ENCODE peak calls at places on chromosomes 12 and 14, in nine cellular contexts. S is aorta; E is cardiac muscle cell; O is CD8-positive, alpha-beta memory T cell; K is esophagus squamous epithelium; A is lower lobe of right lung; G is HCT116; V is heart right ventricle; P is fibroblast of lung. R is an unnamed sample.

GRCh38 chr12:3490848-3491382 is at the start of gene PRMT8:
- DNase-seq in V (no peak), O (no peak), P (peak), G (no peak), E (peak), S (no peak), A (no peak), K (no peak), R (no peak)

GRCh38 chr14:103858063-103858820 is 10.9 kb upstream of the PPP1R13B start:
- DNase-seq in K (no peak), O (no peak), V (no peak), E (no peak), S (no peak), G (no peak), P (no peak), A (peak), R (no peak)

GRCh38 chr14:96757456-96757855 is 39.7 kb upstream of the VRK1 start:
- DNase-seq in E (no peak), S (no peak), P (no peak), V (no peak), O (no peak), G (no peak), A (no peak), K (no peak), R (no peak)

GRCh38 chr12:90909069-90909676 is 45.8 kb downstream of the CCER1 start:
- DNase-seq in P (peak), K (no peak), A (no peak), V (no peak), E (peak), O (no peak), G (peak), S (no peak), R (peak)

GRCh38 chr14:55071870-55072640 is 20.6 kb downstream of the MAPK1IP1L start:
- DNase-seq in E (peak), V (peak), P (peak), O (no peak), A (no peak), K (no peak), G (no peak), S (no peak), R (no peak)

GRCh38 chr12:9787340-9787737 is 26.6 kb upstream of the CD69 start:
- DNase-seq in O (no peak), P (peak), K (no peak), S (no peak), G (no peak), V (no peak), A (no peak), E (peak), R (no peak)

GRCh38 chr12:6790496-6791150 is 1.3 kb downstream of the CD4 start:
- DNase-seq in A (no peak), K (no peak), P (no peak), O (no peak), E (no peak), G (no peak), S (no peak), V (no peak), R (no peak)

GRCh38 chr12:50248406-50248805 is 34.9 kb downstream of the LIMA1 start:
- DNase-seq in A (no peak), E (no peak), K (no peak), O (no peak), V (no peak), S (no peak), G (no peak), P (no peak), R (no peak)

GRCh38 chr12:116759783-116760581 is 21.9 kb downstream of the RNFT2 start:
- DNase-seq in A (no peak), K (no peak), P (no peak), V (peak), G (peak), S (peak), E (peak), O (no peak), R (no peak)

GRCh38 chr12:131015581-131016337 is 62.1 kb downstream of the ADGRD1 start:
- DNase-seq in G (no peak), A (peak), S (no peak), O (no peak), E (no peak), K (no peak), P (no peak), V (no peak), R (no peak)

GRCh38 chr14:68779761-68780323 is 13.0 kb downstream of the ZFP36L1 start:
- DNase-seq in K (no peak), O (peak), A (no peak), E (peak), S (no peak), V (no peak), P (peak), G (peak), R (peak)

GRCh38 chr14:71885301-71885700 is 46.9 kb upstream of the RGS6 start:
- DNase-seq in O (no peak), E (no peak), P (no peak), V (no peak), A (no peak), K (no peak), S (no peak), G (no peak), R (no peak)

GRCh38 chr12:9721394-9722092 is 11.4 kb downstream of the CLECL1 start:
- DNase-seq in K (no peak), E (peak), O (no peak), A (no peak), V (no peak), P (peak), S (no peak), G (no peak), R (no peak)

GRCh38 chr14:24381363-24382102 is 13.5 kb downstream of the NFATC4 start:
- DNase-seq in E (no peak), P (no peak), A (no peak), V (no peak), K (no peak), G (no peak), O (no peak), S (no peak), R (no peak)

GRCh38 chr14:100135784-100136183 is 23.7 kb downstream of the DEGS2 start:
- DNase-seq in P (no peak), G (no peak), E (no peak), S (no peak), K (no peak), O (no peak), V (no peak), A (no peak), R (no peak)

GRCh38 chr14:67440513-67440912 is 28.5 kb upstream of the PLEK2 start:
- DNase-seq in V (no peak), S (no peak), E (no peak), O (no peak), A (no peak), G (no peak), K (no peak), P (no peak), R (no peak)
- H3K4me3 ChIP-seq in V (no peak), S (no peak), E (no peak), O (no peak), A (no peak), G (no peak), K (no peak), P (no peak), R (no peak)

GRCh38 chr12:1115471-1116242 is 124.6 kb downstream of the ERC1 start:
- DNase-seq in P (peak), A (no peak), E (peak), O (no peak), K (no peak), S (no peak), G (peak), V (no peak), R (no peak)
- H3K27ac ChIP-seq in P (no peak), A (no peak), E (peak), O (no peak), K (peak), S (peak), G (peak), V (no peak), R (no peak)

DNA sequence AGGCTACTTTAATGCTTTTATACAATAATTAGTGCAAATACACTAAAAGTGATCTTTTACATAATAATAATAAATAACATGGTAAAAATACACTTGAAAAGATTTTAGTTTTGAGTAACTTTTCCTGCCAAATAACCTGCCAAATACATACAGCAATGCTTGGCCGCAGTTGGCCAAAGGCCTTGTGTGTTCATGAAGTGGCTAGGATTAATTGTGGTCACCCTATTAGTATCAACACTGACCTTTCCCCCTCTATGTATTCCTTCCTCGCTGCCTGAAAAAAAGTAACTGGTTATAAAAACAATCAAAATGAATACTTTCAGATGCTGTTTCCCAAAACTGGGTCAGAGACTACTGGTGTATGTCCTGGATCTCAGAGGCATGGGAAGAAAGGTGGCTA is 34.3 kb downstream of the KICS2 start:
- DNase-seq in G (no peak), V (no peak), K (no peak), A (no peak), E (no peak), P (peak), O (no peak), S (no peak), R (peak)
- H3K4me3 ChIP-seq in G (no peak), V (no peak), K (no peak), A (no peak), E (no peak), P (no peak), O (no peak), S (no peak), R (no peak)

DNA sequence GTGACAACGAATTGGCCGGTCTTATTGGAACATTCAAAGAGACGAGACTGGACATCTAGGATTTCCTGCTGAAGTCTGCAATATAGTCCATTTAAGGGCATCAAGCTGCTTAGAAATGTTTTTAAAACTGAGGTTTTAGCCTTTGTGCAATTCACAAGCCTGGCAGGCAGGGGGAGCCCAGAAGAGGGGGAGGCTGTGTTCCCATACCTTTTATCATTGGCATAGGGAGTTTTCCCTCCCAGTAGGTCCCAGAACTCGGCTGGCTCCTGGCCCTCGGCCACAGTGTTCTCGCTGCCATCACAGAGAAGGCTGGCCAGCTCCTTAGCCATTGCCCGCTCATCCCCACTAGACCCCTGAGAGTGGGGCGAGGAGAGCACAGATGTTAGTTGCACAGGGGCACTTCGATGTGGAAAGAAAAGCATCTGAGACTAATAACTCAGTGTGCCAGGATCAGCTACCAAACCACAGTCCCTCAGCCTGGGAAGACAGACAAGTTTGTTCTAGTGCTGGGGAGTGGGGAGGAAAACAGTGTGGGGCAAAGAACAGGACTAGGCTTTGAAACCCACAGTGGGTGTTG is 15.1 kb downstream of the AVIL start:
- DNase-seq in S (peak), V (peak), A (no peak), K (no peak), E (peak), P (peak), O (no peak), G (peak), R (no peak)
- H3K27ac ChIP-seq in S (no peak), V (no peak), A (peak), K (no peak), E (no peak), P (no peak), O (no peak), G (no peak), R (no peak)